ENCODE peak calls at places on chromosome 13, in nine cellular contexts. M is thoracic aorta, A is PC-3, J is fibroblast of mammary gland, Z is psoas muscle, H is ovary, U is WTC11, K is AG09319, G is tibial artery. S is an unnamed sample.

GRCh38 chr13:21971662-21972635 is 301.1 kb downstream of the FGF9 start:
- DNase-seq in G (no peak), U (no peak), M (no peak), H (no peak), Z (no peak), K (no peak), A (no peak), J (no peak), S (no peak)

GRCh38 chr13:113122571-113123225 is at the start of gene F10:
- DNase-seq in A (no peak), G (peak), Z (peak), H (peak), K (peak), M (no peak), U (peak), J (peak), S (no peak)

GRCh38 chr13:95948646-95949045 is 104.6 kb downstream of the UGGT2 start:
- DNase-seq in Z (no peak), G (no peak), M (no peak), H (no peak), U (no peak), J (peak), K (no peak), A (peak), S (no peak)

GRCh38 chr13:72849571-72849970 is 67.6 kb downstream of the PIBF1 start:
- DNase-seq in J (peak), U (no peak), Z (no peak), H (no peak), A (no peak), M (no peak), K (no peak), G (no peak), S (no peak)

GRCh38 chr13:66714795-66715194 is 515.3 kb downstream of the PCDH9 start:
- DNase-seq in J (no peak), A (peak), G (no peak), Z (no peak), U (no peak), K (no peak), M (no peak), H (no peak), S (no peak)

GRCh38 chr13:27341616-27342015 is 71.0 kb downstream of the RASL11A start:
- DNase-seq in Z (no peak), M (no peak), J (no peak), U (no peak), A (no peak), K (no peak), G (no peak), H (no peak), S (no peak)

GRCh38 chr13:32330438-32330837 is 15.1 kb downstream of the BRCA2 start:
- DNase-seq in M (no peak), J (peak), H (no peak), G (no peak), A (no peak), U (no peak), Z (no peak), K (peak), S (no peak)

GRCh38 chr13:34869737-34870136 is 72.3 kb upstream of the NBEA start:
- DNase-seq in M (no peak), J (no peak), Z (no peak), H (no peak), A (no peak), U (no peak), K (no peak), G (no peak), S (no peak)

GRCh38 chr13:66635526-66635925 is 594.6 kb downstream of the PCDH9 start:
- DNase-seq in J (peak), H (no peak), U (no peak), K (no peak), Z (no peak), M (no peak), A (peak), G (no peak), S (no peak)

GRCh38 chr13:88329066-88329465 is 657.9 kb downstream of the SLITRK5 start:
- DNase-seq in K (no peak), G (no peak), Z (no peak), A (no peak), M (no peak), U (no peak), H (no peak), J (no peak), S (no peak)

GRCh38 chr13:29991343-29991742 is 140.9 kb upstream of the UBL3 start:
- DNase-seq in U (no peak), A (peak), K (peak), Z (no peak), J (peak), H (no peak), M (no peak), G (no peak), S (no peak)

GRCh38 chr13:102405499-102406079 is 3.7 kb upstream of the FGF14 start:
- DNase-seq in J (peak), Z (no peak), G (no peak), U (peak), A (peak), M (no peak), K (no peak), H (no peak), S (no peak)

GRCh38 chr13:65456150-65456912 is 1773.8 kb downstream of the PCDH9 start:
- DNase-seq in A (no peak), K (no peak), G (no peak), U (no peak), H (no peak), M (no peak), J (no peak), Z (no peak), S (no peak)

GRCh38 chr13:42424182-42424581 is 149.8 kb upstream of the TNFSF11 start:
- DNase-seq in G (no peak), Z (no peak), J (no peak), K (no peak), A (no peak), M (no peak), H (no peak), U (no peak), S (no peak)

GRCh38 chr13:113291997-113292862 is 4.8 kb upstream of the LAMP1 start:
- DNase-seq in A (peak), U (no peak), Z (peak), H (no peak), G (no peak), M (no peak), K (no peak), J (peak), S (no peak)

GRCh38 chr13:50645092-50645491 is 198.4 kb downstream of the DLEU7 start:
- DNase-seq in A (peak), G (no peak), Z (no peak), H (no peak), K (no peak), M (no peak), J (peak), U (no peak), S (no peak)

GRCh38 chr13:48132961-48133360 is 38.1 kb upstream of the MED4 start:
- DNase-seq in K (no peak), Z (no peak), G (no peak), H (no peak), M (no peak), U (no peak), J (no peak), A (no peak), S (no peak)

GRCh38 chr13:32585625-32586021 is 629 bp upstream of the PDS5B start:
- DNase-seq in M (no peak), H (peak), K (no peak), U (no peak), G (no peak), Z (no peak), J (no peak), A (peak), S (no peak)

GRCh38 chr13:71626396-71626795 is 240.6 kb downstream of the DACH1 start:
- DNase-seq in K (no peak), U (no peak), Z (no peak), G (no peak), M (no peak), J (no peak), H (no peak), A (no peak), S (no peak)

GRCh38 chr13:102400619-102401125 is 1.2 kb downstream of the FGF14 start:
- DNase-seq in A (no peak), H (no peak), Z (peak), J (peak), U (peak), K (no peak), G (peak), M (no peak), S (no peak)

GRCh38 chr13:42990147-42990990 is 1.7 kb downstream of the EPSTI1 start:
- DNase-seq in H (no peak), G (no peak), U (no peak), Z (no peak), K (no peak), A (no peak), J (peak), M (no peak), S (no peak)

GRCh38 chr13:111484129-111484925 is 163.9 kb downstream of the TEX29 start:
- DNase-seq in H (no peak), U (no peak), A (no peak), J (no peak), G (no peak), M (no peak), Z (no peak), K (no peak), S (no peak)

GRCh38 chr13:103194871-103195270 is 128.7 kb upstream of the SLC10A2 start:
- DNase-seq in M (no peak), A (peak), Z (no peak), J (no peak), K (no peak), U (no peak), G (no peak), H (no peak), S (no peak)

GRCh38 chr13:20869540-20869939 is 33.0 kb downstream of the XPO4 start:
- DNase-seq in M (no peak), K (no peak), J (peak), A (peak), Z (no peak), H (no peak), U (no peak), G (no peak), S (no peak)

GRCh38 chr13:21016487-21016886 is 44.9 kb downstream of the LATS2 start:
- DNase-seq in U (no peak), G (peak), K (no peak), M (no peak), Z (no peak), J (no peak), H (no peak), A (no peak), S (no peak)

GRCh38 chr13:63393112-63393511 is 1977.5 kb upstream of the PCDH20 start:
- DNase-seq in G (no peak), J (no peak), M (no peak), H (no peak), K (no peak), Z (no peak), U (no peak), A (no peak), S (no peak)

GRCh38 chr13:33004454-33004853 is 11.8 kb upstream of the KL start:
- DNase-seq in J (peak), Z (peak), U (no peak), K (no peak), A (no peak), G (peak), M (no peak), H (no peak), S (no peak)

GRCh38 chr13:52454459-52454824 is 836 bp upstream of the CKAP2 start:
- DNase-seq in H (no peak), U (no peak), G (no peak), M (no peak), K (no peak), J (no peak), Z (no peak), A (peak), S (peak)

GRCh38 chr13:24146961-24147569 is 13.5 kb upstream of the SPATA13 start:
- DNase-seq in A (no peak), M (no peak), U (no peak), H (no peak), J (no peak), G (no peak), K (no peak), Z (no peak), S (no peak)

GRCh38 chr13:80339841-80340642 is 884 bp downstream of the SPRY2 start:
- DNase-seq in Z (peak), M (no peak), G (peak), U (peak), A (peak), H (peak), K (no peak), J (peak), S (peak)

GRCh38 chr13:94711561-94712286 is 621 bp downstream of the SOX21 start:
- DNase-seq in A (peak), M (no peak), U (peak), Z (no peak), G (no peak), H (no peak), J (peak), K (no peak), S (no peak)

GRCh38 chr13:94712812-94713555 is 639 bp upstream of the SOX21 start:
- DNase-seq in Z (no peak), H (no peak), G (no peak), U (peak), K (peak), A (peak), J (peak), M (no peak), S (no peak)

GRCh38 chr13:94713556-94714182 is 1.3 kb upstream of the SOX21 start:
- DNase-seq in H (no peak), J (no peak), A (no peak), Z (no peak), K (no peak), G (no peak), U (no peak), M (no peak), S (no peak)

GRCh38 chr13:94712287-94712811 is at the start of gene SOX21:
- DNase-seq in G (no peak), J (no peak), H (no peak), A (peak), M (no peak), Z (no peak), K (no peak), U (peak), S (no peak)

GRCh38 chr13:94716016-94716415 is 3.7 kb upstream of the SOX21 start:
- DNase-seq in U (no peak), K (no peak), A (peak), M (no peak), G (no peak), H (no peak), J (no peak), Z (no peak), S (no peak)
- TF ChIP-seq CTCF in U (no peak), K (peak), A (peak), M (no peak), G (no peak), H (no peak), J (peak), Z (no peak), S (no peak)

DNA sequence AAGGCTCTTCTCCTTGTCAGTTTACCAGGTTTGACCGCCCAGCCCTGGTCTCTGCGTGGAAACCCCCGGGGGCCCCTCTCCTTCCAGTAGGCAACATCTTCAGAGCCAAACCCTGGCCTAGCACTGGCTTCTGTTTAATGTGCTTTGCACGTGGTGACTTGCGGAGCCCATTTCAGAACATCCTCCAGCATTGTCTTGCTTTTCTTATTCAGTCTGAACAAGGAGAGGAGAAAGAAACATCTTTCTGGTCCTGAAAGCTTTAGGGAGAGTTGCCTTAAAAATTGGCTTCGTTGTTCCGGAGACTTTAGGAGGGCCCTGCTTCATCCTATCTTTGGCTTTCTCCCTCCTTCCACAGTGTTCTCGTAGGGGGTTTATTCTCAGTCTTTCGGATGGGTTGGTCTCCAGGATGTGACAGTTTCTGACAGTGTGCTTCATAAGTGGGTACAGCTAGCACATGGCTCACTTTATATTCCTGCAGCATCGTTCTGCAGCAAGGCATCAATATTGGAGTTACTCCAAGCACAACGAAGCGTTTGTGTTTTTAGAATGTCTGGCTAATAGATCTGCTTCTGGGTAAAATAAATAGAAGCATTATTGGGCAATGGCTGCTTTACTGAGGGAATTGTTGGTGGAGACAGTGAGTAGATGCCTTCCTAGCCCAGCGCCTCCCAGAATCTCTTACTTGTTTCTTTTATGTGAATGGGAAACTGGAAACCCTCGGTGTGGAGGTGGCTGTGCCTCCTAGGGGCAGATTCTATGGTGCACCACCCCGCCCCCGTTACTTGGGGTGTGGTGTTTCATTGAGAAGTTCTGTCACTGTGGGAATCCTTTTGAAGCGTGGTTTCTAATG is 1.8 kb downstream of the FARP1 start:
- DNase-seq in M (no peak), U (peak), Z (no peak), G (no peak), J (peak), K (no peak), H (no peak), A (peak), S (no peak)
- TF ChIP-seq CTCF in M (no peak), U (no peak), Z (no peak), G (peak), J (peak), K (peak), H (no peak), A (peak), S (no peak)

GRCh38 chr13:38872693-38873092 is 117.9 kb downstream of the STOML3 start:
- DNase-seq in Z (peak), K (no peak), H (peak), M (no peak), G (no peak), A (peak), U (peak), J (peak), S (no peak)
- TF ChIP-seq CTCF in Z (peak), K (peak), H (no peak), M (no peak), G (peak), A (peak), U (peak), J (peak), S (no peak)

DNA sequence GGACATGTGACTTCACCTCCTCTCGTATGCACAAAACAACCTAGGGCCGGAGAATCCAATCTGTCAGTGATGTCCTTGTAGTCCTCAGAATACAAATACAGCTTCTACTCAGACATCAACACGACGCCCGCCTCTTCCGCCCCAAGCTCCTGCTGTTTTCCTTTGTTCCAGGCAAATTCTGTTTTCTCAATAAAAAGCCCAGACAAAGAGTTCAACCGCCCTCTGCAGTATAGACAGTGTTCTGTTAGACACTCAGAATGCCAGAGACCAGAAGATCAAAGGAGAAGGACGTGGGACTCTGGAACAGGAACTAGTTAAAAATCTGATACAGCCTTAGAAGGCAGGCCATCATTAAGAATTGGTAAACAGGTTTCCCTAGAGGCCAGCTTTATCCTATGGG is 42.0 kb upstream of the GGACT start:
- DNase-seq in G (no peak), A (no peak), M (no peak), U (no peak), K (no peak), J (no peak), H (no peak), Z (no peak), S (no peak)
- TF ChIP-seq CTCF in G (no peak), A (no peak), M (no peak), U (no peak), K (no peak), J (no peak), H (no peak), Z (no peak), S (no peak)

GRCh38 chr13:100291626-100292025 is 202.7 kb downstream of the PCCA start:
- DNase-seq in J (no peak), K (no peak), H (no peak), Z (no peak), U (no peak), G (no peak), M (no peak), A (no peak), S (no peak)

GRCh38 chr13:100290165-100290801 is 201.4 kb downstream of the PCCA start:
- DNase-seq in U (no peak), A (no peak), G (no peak), H (no peak), M (no peak), J (no peak), Z (no peak), K (no peak), S (no peak)
- TF ChIP-seq CTCF in U (no peak), A (no peak), G (no peak), H (no peak), M (no peak), J (no peak), Z (no peak), K (no peak), S (no peak)

GRCh38 chr13:25575562-25575961 is 203.8 kb downstream of the ATP8A2 start:
- DNase-seq in U (no peak), A (peak), G (no peak), H (no peak), K (no peak), J (no peak), Z (no peak), M (no peak), S (no peak)
- TF ChIP-seq CTCF in U (no peak), A (no peak), G (no peak), H (no peak), K (no peak), J (no peak), Z (no peak), M (no peak), S (no peak)

S was measured in natural killer cell.